ENCODE peak calls at places on chromosomes 1 and 21, in nine cellular contexts. E is stomach, O is Peyer's patch, N is transverse colon, Y is esophagus muscularis mucosa, K is HCT116, Z is heart left ventricle, L is IMR-90, T is esophagus squamous epithelium. X is an unnamed sample. For H3K4me1, the result is how much of the 10 kb centered on the place peaks cover.

GRCh38 chr1:11519629-11520031 is 40.7 kb downstream of the DISP3 start:
- DNase-seq in E (no peak), Y (no peak), K (no peak), Z (no peak), T (no peak), N (no peak), O (peak), L (no peak), X (no peak)

GRCh38 chr1:211474426-211474825 is 17.5 kb downstream of the RD3 start:
- DNase-seq in K (no peak), O (no peak), T (no peak), Y (no peak), Z (no peak), L (no peak), N (no peak), E (no peak), X (no peak)

GRCh38 chr1:100440075-100440809 is 87.9 kb downstream of the CDC14A start:
- DNase-seq in K (no peak), L (no peak), N (peak), Z (no peak), T (no peak), E (peak), O (peak), Y (no peak), X (no peak)

GRCh38 chr1:29506678-29507225 is 270.4 kb downstream of the PTPRU start:
- DNase-seq in E (peak), Y (no peak), K (no peak), T (no peak), Z (no peak), L (no peak), N (no peak), O (no peak), X (no peak)

GRCh38 chr21:37294674-37295073 is 27.5 kb upstream of the VPS26C start:
- DNase-seq in E (no peak), T (no peak), N (no peak), K (no peak), L (no peak), Y (no peak), O (no peak), Z (no peak), X (no peak)

GRCh38 chr1:197649188-197649587 is 126.1 kb downstream of the DENND1B start:
- DNase-seq in E (no peak), Z (no peak), K (no peak), L (no peak), O (no peak), Y (no peak), N (no peak), T (no peak), X (no peak)

GRCh38 chr1:25516686-25517085 is 26.7 kb upstream of the LDLRAP1 start:
- DNase-seq in Y (no peak), Z (no peak), K (no peak), L (no peak), O (no peak), N (no peak), E (no peak), T (no peak), X (no peak)

GRCh38 chr1:99731384-99731783 is 35.1 kb downstream of the FRRS1 start:
- DNase-seq in Z (no peak), E (no peak), L (peak), K (no peak), T (no peak), O (no peak), Y (no peak), N (no peak), X (no peak)

GRCh38 chr1:231163831-231164427 is 2.1 kb downstream of the TRIM67 start:
- DNase-seq in K (no peak), N (no peak), Y (no peak), E (no peak), T (no peak), O (no peak), L (no peak), Z (no peak), X (no peak)

GRCh38 chr21:25384782-25385181 is 222.5 kb downstream of the MRPL39 start:
- DNase-seq in O (no peak), T (no peak), K (no peak), Y (no peak), Z (no peak), N (no peak), E (no peak), L (no peak), X (no peak)

GRCh38 chr1:74689800-74690696 is 16.5 kb upstream of the ERICH3 start:
- DNase-seq in K (peak), Z (no peak), N (peak), E (no peak), O (no peak), T (no peak), L (peak), Y (no peak), X (peak)

GRCh38 chr21:46049890-46050650 is 47.8 kb upstream of the COL6A2 start:
- DNase-seq in N (no peak), K (no peak), O (no peak), E (no peak), Y (peak), T (no peak), Z (no peak), L (no peak), X (no peak)

GRCh38 chr1:15741183-15741850 is 982 bp upstream of the TMEM82 start:
- DNase-seq in L (peak), Z (peak), Y (no peak), K (peak), N (peak), E (peak), T (no peak), O (peak), X (peak)

GRCh38 chr21:28543975-28544374 is 448.7 kb downstream of the LTN1 start:
- DNase-seq in L (no peak), Y (no peak), O (no peak), Z (no peak), T (no peak), E (no peak), N (no peak), K (no peak), X (no peak)

GRCh38 chr1:154878371-154879355 is 8.6 kb upstream of the KCNN3 start:
- DNase-seq in L (peak), O (peak), T (no peak), Z (peak), Y (no peak), K (peak), N (peak), E (peak), X (peak)

GRCh38 chr1:154877370-154877974 is 7.4 kb upstream of the KCNN3 start:
- DNase-seq in Z (no peak), N (no peak), T (no peak), E (no peak), Y (no peak), L (peak), O (no peak), K (no peak), X (no peak)

GRCh38 chr1:154874465-154874864 is 4.4 kb upstream of the KCNN3 start:
- DNase-seq in N (no peak), E (no peak), Y (no peak), O (no peak), K (no peak), L (no peak), T (no peak), Z (no peak), X (no peak)

GRCh38 chr1:154873321-154873950 is 3.4 kb upstream of the KCNN3 start:
- DNase-seq in Z (no peak), K (no peak), E (no peak), L (no peak), N (no peak), T (no peak), O (no peak), Y (no peak), X (no peak)

GRCh38 chr1:154876842-154877369 is 6.8 kb upstream of the KCNN3 start:
- DNase-seq in K (no peak), O (no peak), E (no peak), L (no peak), Y (no peak), Z (no peak), T (no peak), N (no peak), X (no peak)
- H3K27ac ChIP-seq in K (no peak), O (peak), E (no peak), L (no peak), Y (no peak), Z (no peak), T (no peak), N (no peak), X (no peak)

DNA sequence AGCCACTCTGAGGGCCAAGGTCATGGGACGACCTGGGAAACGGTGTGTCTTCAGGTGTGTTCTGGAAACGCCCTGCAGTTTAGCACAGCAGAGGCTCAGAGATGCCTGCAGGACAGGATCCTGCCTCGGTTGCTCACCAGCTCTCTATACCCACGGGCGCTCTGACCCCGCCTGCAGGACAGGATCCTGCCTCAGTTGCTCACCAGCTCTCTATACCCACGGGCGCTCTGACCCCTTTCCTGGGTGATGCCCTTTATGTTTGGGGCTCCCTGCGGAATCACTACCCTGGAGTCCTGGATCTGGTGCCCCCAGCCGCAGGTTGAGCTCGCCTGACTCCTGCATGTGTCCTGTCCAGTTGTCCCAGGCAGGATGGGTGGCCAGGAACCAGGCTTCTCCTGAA is 32.5 kb downstream of the TFF3 start:
- DNase-seq in L (no peak), E (no peak), Y (no peak), Z (no peak), O (no peak), N (no peak), K (no peak), T (no peak), X (no peak)
- H3K4me1 ChIP-seq in L (under half), E (under half), Y (under half), Z (under half), O (under half), N (under half), K (under half), T (under half), X (under half)

DNA sequence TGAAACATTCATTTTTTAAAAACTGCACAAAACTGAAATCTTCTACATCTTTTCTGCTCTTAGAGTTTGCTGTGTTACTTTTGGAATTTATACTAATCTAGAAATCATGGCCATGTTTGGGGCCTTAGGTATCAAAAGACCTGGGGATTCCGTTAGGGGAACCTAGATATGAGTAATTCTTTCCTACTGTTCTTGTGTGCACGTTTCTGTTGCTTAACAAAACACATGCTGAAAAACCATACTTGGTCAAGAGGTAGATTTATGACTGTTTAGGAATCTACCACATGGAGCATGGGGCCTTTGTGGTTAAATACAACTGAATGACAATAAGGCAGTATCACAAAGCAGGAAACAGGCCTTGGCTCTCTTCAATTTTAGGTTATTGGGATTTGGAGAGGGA is 291.9 kb upstream of the USP25 start:
- DNase-seq in L (no peak), O (no peak), T (no peak), Z (no peak), E (no peak), N (no peak), K (no peak), Y (no peak), X (no peak)
- TF ChIP-seq POLR2A in L (no peak), O (no peak), T (no peak), Z (no peak), E (no peak), N (no peak), K (no peak), Y (no peak), X (no peak)

GRCh38 chr1:115329965-115330364 is 8.1 kb downstream of the NGF start:
- DNase-seq in Z (no peak), L (peak), Y (no peak), T (no peak), K (no peak), N (no peak), O (no peak), E (no peak), X (no peak)
- H3K27ac ChIP-seq in Z (peak), L (peak), Y (peak), T (peak), K (no peak), N (no peak), O (no peak), E (peak), X (no peak)

DNA sequence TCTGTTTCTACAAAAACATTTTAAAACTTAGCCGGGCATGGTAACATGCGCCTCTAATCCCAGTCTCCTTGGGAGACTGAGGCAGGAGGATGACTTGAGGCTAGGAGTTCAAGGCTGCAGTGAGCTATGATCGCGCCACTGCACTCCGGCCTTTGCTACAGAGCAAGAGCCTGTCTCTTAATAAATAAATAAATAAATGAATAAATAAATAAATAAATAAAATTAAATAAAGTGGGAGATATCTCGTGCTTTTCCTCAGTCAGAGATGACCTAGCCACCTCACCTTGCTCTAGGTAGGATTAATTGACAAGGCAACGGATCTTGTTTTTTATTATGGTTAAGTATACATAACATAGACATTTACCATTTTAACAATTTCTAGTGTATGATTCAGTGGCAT is 14.3 kb upstream of the BRWD1 start:
- DNase-seq in K (no peak), Y (no peak), E (no peak), N (no peak), O (no peak), Z (no peak), L (no peak), T (no peak), X (no peak)
- H3K4me1 ChIP-seq in K (under half), Y (under half), E (under half), N (under half), O (under half), Z (under half), L (under half), T (under half), X (under half)

DNA sequence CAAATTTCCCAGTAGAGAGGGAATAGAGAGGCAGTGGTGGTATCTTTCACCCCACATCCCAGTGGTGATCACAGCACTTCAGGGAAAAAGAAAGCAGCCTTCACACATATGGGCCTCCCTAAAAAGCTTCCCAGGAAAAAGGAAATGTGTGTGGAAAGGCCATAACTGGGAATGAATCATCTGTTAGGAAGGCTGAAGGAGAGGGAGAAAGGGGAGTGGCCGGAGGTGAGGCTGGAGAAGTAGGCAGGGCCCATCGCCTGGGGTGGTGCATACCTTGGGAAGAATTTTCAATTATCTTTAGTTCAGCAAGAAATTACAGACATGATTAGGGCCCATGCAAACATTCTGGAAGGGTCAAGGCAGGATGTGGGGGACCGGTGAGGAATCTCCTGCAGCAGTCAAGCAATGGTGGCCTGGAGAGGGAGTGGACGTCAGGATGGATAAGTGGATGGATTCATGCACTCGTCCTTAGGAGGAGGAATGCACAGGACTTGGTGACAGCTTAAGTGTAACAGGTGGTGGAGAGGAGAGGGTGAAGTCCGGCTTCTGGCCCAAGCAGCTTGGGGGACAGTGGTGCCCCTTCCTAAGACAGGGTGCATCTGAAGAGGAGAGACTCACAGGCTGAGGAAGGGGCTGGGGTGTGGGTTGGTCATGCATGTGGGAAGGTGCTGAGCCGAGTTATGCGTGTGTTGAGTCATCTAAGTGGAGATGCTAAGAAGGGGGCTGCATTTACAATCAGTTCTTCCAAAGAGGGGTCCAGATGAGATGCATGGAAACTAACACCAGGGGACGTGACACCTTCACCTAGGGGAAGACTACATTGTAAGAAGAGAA is 17.9 kb downstream of the HIVEP3 start:
- DNase-seq in K (no peak), O (no peak), T (no peak), L (peak), N (peak), Y (peak), Z (no peak), E (no peak), X (no peak)
- TF ChIP-seq POLR2A in K (no peak), O (no peak), T (no peak), L (no peak), N (no peak), Y (no peak), Z (no peak), E (no peak), X (no peak)

GRCh38 chr1:8115031-8115768 is 89.1 kb upstream of the ERRFI1 start:
- DNase-seq in Z (no peak), N (no peak), L (no peak), T (no peak), O (no peak), E (no peak), Y (no peak), K (no peak), X (no peak)

GRCh38 chr1:8109226-8109625 is 83.1 kb upstream of the ERRFI1 start:
- DNase-seq in Z (no peak), E (no peak), Y (no peak), N (no peak), O (no peak), K (no peak), L (no peak), T (no peak), X (no peak)

GRCh38 chr1:8112611-8113256 is 86.6 kb upstream of the ERRFI1 start:
- DNase-seq in Z (no peak), O (no peak), Y (no peak), N (no peak), T (no peak), E (no peak), K (no peak), L (no peak), X (no peak)

GRCh38 chr1:8113257-8114220 is 87.4 kb upstream of the ERRFI1 start:
- DNase-seq in Y (no peak), N (no peak), O (no peak), T (no peak), L (no peak), E (no peak), K (no peak), Z (peak), X (no peak)

GRCh38 chr1:8111560-8111959 is 85.5 kb upstream of the ERRFI1 start:
- DNase-seq in N (no peak), O (no peak), T (no peak), E (no peak), K (no peak), L (no peak), Z (no peak), Y (no peak), X (no peak)
- H3K27ac ChIP-seq in N (no peak), O (no peak), T (no peak), E (no peak), K (no peak), L (no peak), Z (no peak), Y (no peak), X (no peak)

GRCh38 chr1:13666317-13666716 is 33.7 kb upstream of the PRDM2 start:
- DNase-seq in T (no peak), K (no peak), L (no peak), O (no peak), N (no peak), E (no peak), Y (no peak), Z (no peak), X (no peak)

GRCh38 chr1:13661539-13661938 is 38.4 kb upstream of the PRDM2 start:
- DNase-seq in K (no peak), Z (no peak), E (no peak), O (no peak), Y (no peak), N (no peak), L (no peak), T (no peak), X (no peak)

GRCh38 chr1:13664451-13664850 is 35.5 kb upstream of the PRDM2 start:
- DNase-seq in T (no peak), O (no peak), K (no peak), N (no peak), Z (no peak), L (no peak), E (no peak), Y (no peak), X (no peak)

GRCh38 chr1:13662498-13662897 is 37.5 kb upstream of the PRDM2 start:
- DNase-seq in O (no peak), T (no peak), N (peak), Y (no peak), Z (no peak), K (no peak), L (no peak), E (no peak), X (no peak)

DNA sequence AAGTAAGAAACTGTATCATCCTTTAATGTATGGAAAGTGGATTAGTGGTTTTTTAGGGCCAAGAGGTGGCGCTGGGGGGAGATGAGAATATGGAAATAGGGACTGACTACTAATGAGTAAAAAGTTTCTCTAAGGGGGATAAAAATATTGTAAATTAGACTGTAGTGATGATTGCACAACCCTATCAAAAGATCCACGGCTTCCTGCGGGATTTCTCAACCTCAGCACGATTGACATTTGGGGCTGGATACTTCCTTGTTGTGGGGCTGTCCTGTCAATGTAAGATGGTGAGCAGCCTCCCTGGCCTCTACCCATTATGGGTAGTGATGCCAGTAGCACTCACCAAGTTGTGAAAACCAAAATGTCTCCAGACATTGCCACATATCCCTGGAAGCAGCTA is 36.0 kb upstream of the PRDM2 start:
- DNase-seq in N (no peak), K (no peak), T (no peak), Z (no peak), E (no peak), L (no peak), O (no peak), Y (no peak), X (no peak)
- H3K4me1 ChIP-seq in N (under half), K (under half), T (under half), Z (under half), E (under half), L (under half), O (under half), Y (under half), X (under half)